ENCODE peak calls at places on chromosomes 2 and 18, in five cellular contexts. I is OCI-LY7, F is A549, L is HFF-Myc, M is lung. H is an unnamed sample.

GRCh38 chr2:33526132-33526531 is 49.7 kb downstream of the RASGRP3 start:
- DNase-seq in I (no peak), F (no peak), L (peak), M (no peak), H (no peak)

GRCh38 chr2:22729466-22729865 is 655.5 kb upstream of the KLHL29 start:
- DNase-seq in I (no peak), F (no peak), L (no peak), M (no peak), H (no peak)

GRCh38 chr2:69770193-69770702 is 28.3 kb downstream of the ANXA4 start:
- DNase-seq in I (no peak), F (peak), L (peak), M (no peak), H (peak)

GRCh38 chr2:43133708-43134570 is 92.5 kb downstream of the ZFP36L2 start:
- DNase-seq in I (peak), F (no peak), L (no peak), M (no peak), H (peak)

GRCh38 chr2:189060096-189060642 is 86.0 kb downstream of the COL3A1 start:
- DNase-seq in I (no peak), F (peak), L (no peak), M (no peak), H (no peak)

GRCh38 chr2:225824748-225825449 is 425.4 kb downstream of the NYAP2 start:
- DNase-seq in I (no peak), F (no peak), L (no peak), M (no peak), H (no peak)

GRCh38 chr2:106065983-106066826 is 127.9 kb downstream of the UXS1 start:
- DNase-seq in I (no peak), F (no peak), L (no peak), M (peak), H (no peak)

GRCh38 chr2:49335546-49335945 is 181.2 kb upstream of the FSHR start:
- DNase-seq in I (no peak), F (no peak), L (no peak), M (no peak), H (no peak)

GRCh38 chr2:85577063-85577385 is 362 bp upstream of the VAMP8 start:
- DNase-seq in I (no peak), F (no peak), L (no peak), M (no peak), H (no peak)
- H3K4me3 ChIP-seq in I (peak), F (no peak), L (no peak), M (no peak), H (peak)

GRCh38 chr2:232288489-232288888 is 90.1 kb upstream of the ALPP start:
- DNase-seq in I (no peak), F (no peak), L (no peak), M (no peak), H (no peak)
- H3K4me3 ChIP-seq in I (no peak), F (no peak), L (no peak), M (no peak), H (no peak)

DNA sequence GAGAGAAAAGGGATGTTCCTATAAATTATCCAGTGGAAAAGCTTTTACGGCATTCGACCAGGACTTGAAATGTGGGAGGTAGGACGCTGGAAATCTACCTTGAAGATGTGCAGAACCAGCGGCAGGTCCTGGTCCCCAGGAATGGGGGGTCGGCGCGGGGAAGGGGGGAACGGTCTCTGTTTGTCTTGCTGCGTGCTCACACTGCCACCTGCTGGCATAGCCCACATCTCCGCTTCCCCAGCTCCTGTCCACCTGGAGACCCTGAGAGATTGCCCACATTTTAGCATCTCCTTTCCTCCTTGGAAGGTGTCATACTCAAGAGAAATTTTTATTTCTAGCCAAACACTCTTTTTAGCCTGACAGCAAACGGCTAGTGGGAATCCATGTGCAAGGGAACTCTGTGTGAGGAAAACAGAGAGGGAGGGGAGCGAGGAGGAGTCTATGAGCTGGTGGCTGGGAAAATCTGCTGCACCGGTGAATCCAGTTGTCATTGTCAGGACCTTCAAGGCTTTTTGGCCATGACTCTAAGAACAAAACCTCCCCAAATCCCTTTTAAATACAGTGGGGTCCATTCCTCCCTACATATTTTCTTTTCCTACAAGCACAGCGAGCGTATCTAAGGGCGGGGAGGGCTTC is 348.9 kb upstream of the PKDCC start:
- DNase-seq in I (peak), F (peak), L (no peak), M (no peak), H (no peak)
- H3K4me3 ChIP-seq in I (no peak), F (no peak), L (no peak), M (no peak), H (no peak)

GRCh38 chr2:11337909-11338308 is 6.5 kb downstream of the ROCK2 start:
- DNase-seq in I (no peak), F (no peak), L (no peak), M (no peak), H (no peak)
- H3K4me3 ChIP-seq in I (no peak), F (no peak), L (no peak), M (no peak), H (no peak)

GRCh38 chr2:112782234-112782799 is 2.0 kb downstream of the IL1A start:
- DNase-seq in I (no peak), F (no peak), L (no peak), M (no peak), H (peak)
- H3K4me3 ChIP-seq in I (no peak), F (no peak), L (no peak), M (no peak), H (no peak)

DNA sequence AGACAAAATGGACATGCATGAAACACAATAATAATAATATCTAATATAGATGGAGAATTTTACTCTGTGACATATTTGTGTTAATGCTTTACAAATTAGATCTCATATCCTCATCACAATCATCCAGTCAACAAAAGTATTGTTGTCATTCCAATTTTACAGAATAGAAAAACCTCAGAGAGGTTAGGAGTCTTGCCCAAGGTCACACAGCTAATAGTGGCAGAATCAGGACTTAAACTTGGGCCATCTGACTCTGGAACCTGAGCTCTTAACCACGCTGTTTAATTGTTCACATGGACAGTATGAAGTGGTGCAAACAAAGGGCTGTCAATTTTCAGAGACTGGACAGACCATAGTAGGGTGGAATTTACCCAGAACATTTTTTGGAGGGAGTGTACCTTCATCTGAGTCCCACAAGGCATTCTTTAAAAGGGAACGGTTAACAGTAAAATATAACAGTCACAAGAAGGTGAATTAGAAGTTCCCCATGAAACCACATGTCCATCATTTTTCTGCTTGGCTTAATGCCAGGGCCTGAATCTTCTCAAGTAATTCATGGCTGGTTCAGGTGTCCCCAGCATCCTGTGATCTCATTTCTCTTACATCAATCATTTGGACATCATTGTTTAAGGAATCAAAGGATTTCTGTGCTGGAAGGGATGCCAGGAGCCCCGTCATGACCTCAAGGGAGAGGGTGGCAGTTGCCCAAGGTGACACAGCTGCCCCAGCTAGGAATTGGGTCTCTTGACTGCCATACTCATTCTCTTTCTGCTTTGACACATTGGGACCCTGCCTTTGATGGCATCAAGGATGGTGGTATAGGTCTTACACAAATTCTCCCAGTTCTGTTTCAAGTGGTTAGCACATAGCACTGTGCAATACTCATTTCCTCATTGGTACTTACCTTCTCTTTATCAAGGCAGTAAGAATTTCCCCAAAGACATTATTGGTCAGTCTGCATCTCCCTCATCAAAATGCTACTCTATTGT is 35.6 kb upstream of the CCDC93 start:
- DNase-seq in I (peak), F (no peak), L (no peak), M (no peak), H (peak)
- H3K4me3 ChIP-seq in I (no peak), F (no peak), L (no peak), M (no peak), H (no peak)

GRCh38 chr2:16639431-16639830 is 26.2 kb downstream of the CYRIA start:
- DNase-seq in I (no peak), F (no peak), L (no peak), M (no peak), H (no peak)

GRCh38 chr2:16640024-16640423 is 25.6 kb downstream of the CYRIA start:
- DNase-seq in I (no peak), F (no peak), L (no peak), M (no peak), H (no peak)

GRCh38 chr2:16641509-16641908 is 24.1 kb downstream of the CYRIA start:
- DNase-seq in I (no peak), F (no peak), L (no peak), M (no peak), H (no peak)

GRCh38 chr2:16638941-16639340 is 26.7 kb downstream of the CYRIA start:
- DNase-seq in I (peak), F (no peak), L (no peak), M (no peak), H (no peak)

DNA sequence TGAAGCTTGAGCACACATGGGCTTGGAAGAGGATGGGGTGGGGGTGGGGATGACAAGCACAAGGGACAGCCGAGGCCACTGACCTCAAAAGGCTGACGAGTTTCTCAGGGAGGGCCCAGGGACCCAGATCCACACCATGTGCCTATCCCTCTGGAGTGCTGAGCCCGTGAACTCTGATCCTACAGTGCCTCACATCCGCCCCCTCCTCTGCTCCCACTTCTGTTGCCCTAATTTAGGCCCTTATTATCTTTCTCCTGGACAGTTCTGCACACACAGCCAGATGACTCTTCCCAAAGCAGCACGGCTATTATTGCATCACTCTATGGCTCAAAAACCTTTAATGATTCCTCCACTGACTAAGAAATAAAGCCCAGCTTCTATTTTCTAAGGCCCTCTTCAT is 24.8 kb downstream of the CYRIA start:
- DNase-seq in I (no peak), F (no peak), L (no peak), M (no peak), H (no peak)
- H3K4me3 ChIP-seq in I (no peak), F (no peak), L (no peak), M (no peak), H (no peak)

GRCh38 chr2:241880311-241881073 is 11.0 kb downstream of the RTP5 start:
- DNase-seq in I (no peak), F (no peak), L (no peak), M (no peak), H (no peak)

GRCh38 chr2:241879326-241879725 is 9.8 kb downstream of the RTP5 start:
- DNase-seq in I (no peak), F (no peak), L (no peak), M (no peak), H (no peak)

GRCh38 chr2:241876528-241877196 is 7.1 kb downstream of the RTP5 start:
- DNase-seq in I (no peak), F (no peak), L (no peak), M (no peak), H (no peak)

GRCh38 chr2:241877197-241877685 is 7.7 kb downstream of the RTP5 start:
- DNase-seq in I (no peak), F (no peak), L (no peak), M (no peak), H (no peak)

DNA sequence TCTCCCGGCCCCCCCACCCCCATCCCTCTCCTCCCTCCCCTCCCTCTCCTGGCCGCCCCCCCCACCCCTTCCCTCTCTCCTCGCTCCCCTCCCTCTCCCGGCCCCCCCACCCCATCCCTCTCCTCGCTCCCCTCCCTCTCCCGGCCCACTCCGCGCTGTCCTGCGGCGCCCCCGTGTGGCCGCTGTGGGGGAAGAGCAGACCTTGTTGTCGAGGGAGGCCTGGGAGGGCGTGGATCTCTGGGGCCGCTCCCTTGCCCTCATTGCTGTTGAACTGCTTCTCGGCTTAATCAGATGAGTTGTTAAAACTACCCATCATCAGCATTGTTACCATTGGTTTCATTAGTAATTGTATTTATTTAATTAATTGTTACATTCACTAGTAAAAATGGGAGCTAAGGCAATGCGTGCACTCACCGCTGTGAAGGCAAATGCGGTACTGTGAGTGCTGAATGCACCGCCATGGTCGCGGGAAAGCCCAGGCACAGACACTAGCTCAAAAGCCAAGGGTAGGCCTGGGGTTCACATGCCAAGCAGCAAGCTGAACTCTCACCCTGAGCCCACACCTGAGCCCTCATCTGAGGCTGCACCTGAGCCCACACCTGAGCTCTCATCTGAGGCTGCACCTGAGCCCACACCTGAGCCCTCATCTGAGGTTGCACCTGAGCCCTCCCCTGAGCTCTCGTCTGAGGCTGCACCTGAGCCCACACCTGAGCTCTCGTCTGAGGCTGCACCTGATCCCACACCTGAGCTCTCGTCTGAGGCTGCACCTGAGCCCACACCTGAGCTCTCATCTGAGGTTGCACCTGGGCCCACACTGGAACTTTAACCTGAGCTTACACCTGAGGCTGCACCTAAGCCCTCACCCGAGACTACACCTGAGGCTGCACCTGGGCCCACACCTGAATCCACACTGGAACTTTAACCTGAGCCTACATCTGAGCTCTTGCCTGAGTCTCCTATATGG is 8.8 kb downstream of the RTP5 start:
- DNase-seq in I (peak), F (peak), L (no peak), M (peak), H (peak)
- H3K4me3 ChIP-seq in I (no peak), F (no peak), L (no peak), M (no peak), H (no peak)

GRCh38 chr18:79404567-79404910 is 8.8 kb downstream of the NFATC1 start:
- DNase-seq in I (no peak), F (no peak), L (no peak), M (no peak), H (no peak)

GRCh38 chr18:79405781-79406575 is 10.2 kb downstream of the NFATC1 start:
- DNase-seq in I (peak), F (no peak), L (no peak), M (peak), H (no peak)

GRCh38 chr18:79403723-79404566 is 8.2 kb downstream of the NFATC1 start:
- DNase-seq in I (no peak), F (no peak), L (no peak), M (no peak), H (no peak)

GRCh38 chr18:79406708-79407107 is 11.0 kb downstream of the NFATC1 start:
- DNase-seq in I (no peak), F (no peak), L (no peak), M (no peak), H (no peak)

GRCh38 chr18:79405019-79405780 is 9.5 kb downstream of the NFATC1 start:
- DNase-seq in I (no peak), F (no peak), L (no peak), M (no peak), H (no peak)
- H3K4me3 ChIP-seq in I (peak), F (no peak), L (no peak), M (no peak), H (no peak)

DNA sequence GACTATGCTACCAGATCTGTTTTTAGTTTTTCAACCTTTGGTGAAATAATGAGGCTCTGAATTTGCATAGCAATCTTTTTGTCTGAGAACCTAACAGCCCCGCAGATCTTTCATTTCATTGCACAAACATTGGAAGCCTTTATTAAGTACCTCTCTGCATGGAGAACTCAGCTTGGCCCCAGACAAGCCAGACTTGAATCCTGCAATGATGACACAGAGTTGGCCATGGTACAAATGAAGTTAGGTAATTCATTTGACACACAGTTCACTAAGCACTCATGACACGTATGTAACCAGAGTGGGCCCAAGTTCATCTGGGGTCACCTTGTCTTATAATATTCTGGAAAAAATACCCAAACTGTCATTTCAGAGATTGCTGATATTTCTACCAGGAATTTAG is 439.1 kb upstream of the ID2 start:
- DNase-seq in I (no peak), F (no peak), L (no peak), M (no peak), H (no peak)
- H3K4me3 ChIP-seq in I (peak), F (no peak), L (no peak), M (no peak), H (no peak)

H was measured in MM.1S.